ENCODE peak calls at places on chromosome 13, in seven cellular contexts. One of them, this sample, is unnamed.
A peak's percentile ranks its signal among the peaks of the same experiment; 100 is the strongest.

GRCh38 chr13:102291587-102292218 is 110.1 kb downstream of the FGF14 start:
- DNase-seq in CD4-positive, CD25-positive, alpha-beta regulatory T cell: no peak
- DNase-seq in ovary: no peak
- DNase-seq in cardiac fibroblast: peak; percentile 34
- DNase-seq in epithelial cell of esophagus: peak; percentile 10
- DNase-seq in AG04450: no peak
- DNase-seq in AG04449: no peak
- DNase-seq in this sample: no peak

GRCh38 chr13:35923347-35923746 is 207.8 kb downstream of the DCLK1 start:
- DNase-seq in cardiac fibroblast: peak; percentile 32
- DNase-seq in AG04450: no peak
- DNase-seq in epithelial cell of esophagus: peak; percentile 72
- DNase-seq in ovary: no peak
- DNase-seq in CD4-positive, CD25-positive, alpha-beta regulatory T cell: no peak
- DNase-seq in AG04449: no peak
- DNase-seq in this sample: peak; percentile 14

GRCh38 chr13:59746291-59746962 is 417.3 kb downstream of the DIAPH3 start:
- DNase-seq in AG04449: peak; percentile 23
- DNase-seq in cardiac fibroblast: peak; percentile 22
- DNase-seq in CD4-positive, CD25-positive, alpha-beta regulatory T cell: no peak
- DNase-seq in AG04450: peak; percentile 1
- DNase-seq in epithelial cell of esophagus: peak; percentile 49
- DNase-seq in ovary: no peak
- DNase-seq in this sample: no peak

GRCh38 chr13:95452376-95452775 is 100.1 kb upstream of the CLDN10 start:
- DNase-seq in AG04450: no peak
- DNase-seq in CD4-positive, CD25-positive, alpha-beta regulatory T cell: no peak
- DNase-seq in epithelial cell of esophagus: no peak
- DNase-seq in cardiac fibroblast: no peak
- DNase-seq in AG04449: no peak
- DNase-seq in ovary: no peak
- DNase-seq in this sample: no peak

GRCh38 chr13:112587767-112588489 is at the start of gene TUBGCP3:
- DNase-seq in AG04450: peak; percentile 41
- DNase-seq in epithelial cell of esophagus: peak; percentile 82
- DNase-seq in AG04449: no peak
- DNase-seq in CD4-positive, CD25-positive, alpha-beta regulatory T cell: peak; percentile 77
- DNase-seq in ovary: peak; percentile 86
- DNase-seq in cardiac fibroblast: peak; percentile 86
- DNase-seq in this sample: peak; percentile 38

GRCh38 chr13:24617394-24618218 is 62.6 kb upstream of the ATP12A start:
- DNase-seq in ovary: no peak
- DNase-seq in AG04449: no peak
- DNase-seq in CD4-positive, CD25-positive, alpha-beta regulatory T cell: no peak
- DNase-seq in cardiac fibroblast: no peak
- DNase-seq in epithelial cell of esophagus: no peak
- DNase-seq in AG04450: no peak
- DNase-seq in this sample: no peak

GRCh38 chr13:45537506-45537905 is 72.8 kb downstream of the COG3 start:
- DNase-seq in AG04450: peak; percentile 41
- DNase-seq in cardiac fibroblast: no peak
- DNase-seq in CD4-positive, CD25-positive, alpha-beta regulatory T cell: no peak
- DNase-seq in epithelial cell of esophagus: peak; percentile 18
- DNase-seq in ovary: no peak
- DNase-seq in AG04449: no peak
- DNase-seq in this sample: peak; percentile 14

GRCh38 chr13:112784811-112785418 is 95.1 kb downstream of the ATP11A start:
- DNase-seq in epithelial cell of esophagus: no peak
- DNase-seq in AG04449: no peak
- DNase-seq in CD4-positive, CD25-positive, alpha-beta regulatory T cell: no peak
- DNase-seq in AG04450: no peak
- DNase-seq in cardiac fibroblast: no peak
- DNase-seq in ovary: peak; percentile 25
- DNase-seq in this sample: no peak

GRCh38 chr13:33115274-33115673 is 99.1 kb downstream of the KL start:
- DNase-seq in epithelial cell of esophagus: no peak
- DNase-seq in CD4-positive, CD25-positive, alpha-beta regulatory T cell: no peak
- DNase-seq in ovary: no peak
- DNase-seq in AG04450: no peak
- DNase-seq in cardiac fibroblast: no peak
- DNase-seq in AG04449: no peak
- DNase-seq in this sample: no peak

GRCh38 chr13:78596701-78597550 is 6.4 kb downstream of the POU4F1 start:
- DNase-seq in CD4-positive, CD25-positive, alpha-beta regulatory T cell: no peak
- DNase-seq in AG04449: no peak
- DNase-seq in cardiac fibroblast: no peak
- DNase-seq in ovary: no peak
- DNase-seq in AG04450: no peak
- DNase-seq in epithelial cell of esophagus: no peak
- DNase-seq in this sample: no peak
- H3K4me3 ChIP-seq in CD4-positive, CD25-positive, alpha-beta regulatory T cell: no peak overlapping the region
- H3K4me3 ChIP-seq in AG04449: no peak overlapping the region
- H3K4me3 ChIP-seq in cardiac fibroblast: no peak overlapping the region
- H3K4me3 ChIP-seq in ovary: no peak overlapping the region
- H3K4me3 ChIP-seq in AG04450: no peak overlapping the region
- H3K4me3 ChIP-seq in epithelial cell of esophagus: no peak overlapping the region
- H3K4me3 ChIP-seq in this sample: peak overlapping the region; percentile 31

GRCh38 chr13:99989376-99990044 is 7.9 kb downstream of the ZIC2 start:
- DNase-seq in ovary: no peak
- DNase-seq in CD4-positive, CD25-positive, alpha-beta regulatory T cell: no peak
- DNase-seq in AG04450: no peak
- DNase-seq in cardiac fibroblast: no peak
- DNase-seq in AG04449: no peak
- DNase-seq in epithelial cell of esophagus: no peak
- DNase-seq in this sample: no peak
- H3K4me3 ChIP-seq in ovary: no peak overlapping the region
- H3K4me3 ChIP-seq in CD4-positive, CD25-positive, alpha-beta regulatory T cell: peak overlapping the region; percentile 48
- H3K4me3 ChIP-seq in AG04450: no peak overlapping the region
- H3K4me3 ChIP-seq in cardiac fibroblast: no peak overlapping the region
- H3K4me3 ChIP-seq in AG04449: no peak overlapping the region
- H3K4me3 ChIP-seq in epithelial cell of esophagus: no peak overlapping the region
- H3K4me3 ChIP-seq in this sample: no peak overlapping the region

GRCh38 chr13:52651880-52652169 is 811 bp upstream of the SUGT1 start:
- DNase-seq in ovary: no peak
- DNase-seq in AG04450: peak; percentile 11
- DNase-seq in cardiac fibroblast: no peak
- DNase-seq in CD4-positive, CD25-positive, alpha-beta regulatory T cell: no peak
- DNase-seq in AG04449: no peak
- DNase-seq in epithelial cell of esophagus: no peak
- DNase-seq in this sample: no peak
- H3K4me3 ChIP-seq in ovary: peak overlapping the region; percentile 77
- H3K4me3 ChIP-seq in AG04450: peak overlapping the region; percentile 98
- H3K4me3 ChIP-seq in cardiac fibroblast: peak overlapping the region; percentile 87
- H3K4me3 ChIP-seq in CD4-positive, CD25-positive, alpha-beta regulatory T cell: peak overlapping the region; percentile 91
- H3K4me3 ChIP-seq in AG04449: peak overlapping the region; percentile 82
- H3K4me3 ChIP-seq in epithelial cell of esophagus: peak overlapping the region; percentile 92
- H3K4me3 ChIP-seq in this sample: peak overlapping the region; percentile 96

GRCh38 chr13:110331362-110331761 is 24.3 kb downstream of the COL4A2 start:
- DNase-seq in CD4-positive, CD25-positive, alpha-beta regulatory T cell: no peak
- DNase-seq in AG04450: no peak
- DNase-seq in ovary: peak; percentile 70
- DNase-seq in epithelial cell of esophagus: no peak
- DNase-seq in cardiac fibroblast: no peak
- DNase-seq in AG04449: no peak
- DNase-seq in this sample: no peak
- H3K4me3 ChIP-seq in CD4-positive, CD25-positive, alpha-beta regulatory T cell: no peak overlapping the region
- H3K4me3 ChIP-seq in AG04450: no peak overlapping the region
- H3K4me3 ChIP-seq in ovary: no peak overlapping the region
- H3K4me3 ChIP-seq in epithelial cell of esophagus: no peak overlapping the region
- H3K4me3 ChIP-seq in cardiac fibroblast: no peak overlapping the region
- H3K4me3 ChIP-seq in AG04449: no peak overlapping the region
- H3K4me3 ChIP-seq in this sample: no peak overlapping the region

GRCh38 chr13:74063533-74064100 is 70.6 kb downstream of the KLF12 start:
- DNase-seq in cardiac fibroblast: no peak
- DNase-seq in AG04450: no peak
- DNase-seq in ovary: no peak
- DNase-seq in CD4-positive, CD25-positive, alpha-beta regulatory T cell: no peak
- DNase-seq in epithelial cell of esophagus: no peak
- DNase-seq in AG04449: no peak
- DNase-seq in this sample: no peak

GRCh38 chr13:74061939-74062595 is 72.1 kb downstream of the KLF12 start:
- DNase-seq in cardiac fibroblast: peak; percentile 77
- DNase-seq in AG04449: peak; percentile 23
- DNase-seq in CD4-positive, CD25-positive, alpha-beta regulatory T cell: peak; percentile 65
- DNase-seq in epithelial cell of esophagus: no peak
- DNase-seq in AG04450: no peak
- DNase-seq in ovary: no peak
- DNase-seq in this sample: peak; percentile 56

GRCh38 chr13:74064805-74065204 is 69.4 kb downstream of the KLF12 start:
- DNase-seq in CD4-positive, CD25-positive, alpha-beta regulatory T cell: no peak
- DNase-seq in ovary: no peak
- DNase-seq in cardiac fibroblast: no peak
- DNase-seq in epithelial cell of esophagus: peak; percentile 39
- DNase-seq in AG04450: no peak
- DNase-seq in AG04449: no peak
- DNase-seq in this sample: no peak

GRCh38 chr13:74066937-74067336 is 67.3 kb downstream of the KLF12 start:
- DNase-seq in epithelial cell of esophagus: no peak
- DNase-seq in cardiac fibroblast: peak; percentile 20
- DNase-seq in ovary: no peak
- DNase-seq in AG04450: no peak
- DNase-seq in AG04449: no peak
- DNase-seq in CD4-positive, CD25-positive, alpha-beta regulatory T cell: no peak
- DNase-seq in this sample: no peak

DNA sequence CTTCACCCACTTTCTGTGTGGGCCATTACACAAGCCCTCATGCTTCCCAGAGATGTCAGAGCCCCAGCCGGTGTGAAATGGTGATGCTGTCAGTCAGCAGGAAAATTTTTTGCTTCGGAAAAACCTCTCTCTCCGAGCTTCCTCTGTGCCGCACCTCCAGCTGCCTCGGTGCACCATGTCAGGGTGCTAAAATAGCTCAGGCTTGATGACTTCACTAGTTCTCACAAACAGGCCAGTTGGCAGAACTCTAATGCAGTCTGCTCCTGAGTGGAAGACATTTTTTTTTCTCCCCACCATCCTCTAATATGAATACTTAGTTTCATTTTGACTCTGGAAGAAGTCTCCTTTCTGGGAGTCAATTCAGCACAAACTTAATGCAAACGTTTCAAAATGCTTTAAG is 71.3 kb downstream of the KLF12 start:
- DNase-seq in AG04450: no peak
- DNase-seq in AG04449: no peak
- DNase-seq in cardiac fibroblast: peak; percentile 74
- DNase-seq in epithelial cell of esophagus: no peak
- DNase-seq in CD4-positive, CD25-positive, alpha-beta regulatory T cell: no peak
- DNase-seq in ovary: peak; percentile 25
- DNase-seq in this sample: peak; percentile 43
- H3K4me3 ChIP-seq in AG04450: peak overlapping the region; percentile 37
- H3K4me3 ChIP-seq in AG04449: no peak overlapping the region
- H3K4me3 ChIP-seq in cardiac fibroblast: peak overlapping the region; percentile 32
- H3K4me3 ChIP-seq in epithelial cell of esophagus: no peak overlapping the region
- H3K4me3 ChIP-seq in CD4-positive, CD25-positive, alpha-beta regulatory T cell: peak overlapping the region; percentile 73
- H3K4me3 ChIP-seq in ovary: no peak overlapping the region
- H3K4me3 ChIP-seq in this sample: no peak overlapping the region

GRCh38 chr13:46866150-46866549 is 30.7 kb downstream of the HTR2A start:
- DNase-seq in epithelial cell of esophagus: peak; percentile 72
- DNase-seq in cardiac fibroblast: peak; percentile 80
- DNase-seq in AG04449: no peak
- DNase-seq in CD4-positive, CD25-positive, alpha-beta regulatory T cell: no peak
- DNase-seq in ovary: no peak
- DNase-seq in AG04450: peak; percentile 27
- DNase-seq in this sample: peak; percentile 40
- H3K4me3 ChIP-seq in epithelial cell of esophagus: no peak overlapping the region
- H3K4me3 ChIP-seq in cardiac fibroblast: no peak overlapping the region
- H3K4me3 ChIP-seq in AG04449: no peak overlapping the region
- H3K4me3 ChIP-seq in CD4-positive, CD25-positive, alpha-beta regulatory T cell: no peak overlapping the region
- H3K4me3 ChIP-seq in ovary: no peak overlapping the region
- H3K4me3 ChIP-seq in AG04450: no peak overlapping the region
- H3K4me3 ChIP-seq in this sample: no peak overlapping the region

GRCh38 chr13:75766636-75767035 is 130.5 kb downstream of the LMO7 start:
- DNase-seq in CD4-positive, CD25-positive, alpha-beta regulatory T cell: peak; percentile 10
- DNase-seq in ovary: no peak
- DNase-seq in AG04449: no peak
- DNase-seq in cardiac fibroblast: no peak
- DNase-seq in AG04450: no peak
- DNase-seq in epithelial cell of esophagus: no peak
- DNase-seq in this sample: no peak
- H3K4me3 ChIP-seq in CD4-positive, CD25-positive, alpha-beta regulatory T cell: no peak overlapping the region
- H3K4me3 ChIP-seq in ovary: no peak overlapping the region
- H3K4me3 ChIP-seq in AG04449: no peak overlapping the region
- H3K4me3 ChIP-seq in cardiac fibroblast: no peak overlapping the region
- H3K4me3 ChIP-seq in AG04450: no peak overlapping the region
- H3K4me3 ChIP-seq in epithelial cell of esophagus: no peak overlapping the region
- H3K4me3 ChIP-seq in this sample: no peak overlapping the region

DNA sequence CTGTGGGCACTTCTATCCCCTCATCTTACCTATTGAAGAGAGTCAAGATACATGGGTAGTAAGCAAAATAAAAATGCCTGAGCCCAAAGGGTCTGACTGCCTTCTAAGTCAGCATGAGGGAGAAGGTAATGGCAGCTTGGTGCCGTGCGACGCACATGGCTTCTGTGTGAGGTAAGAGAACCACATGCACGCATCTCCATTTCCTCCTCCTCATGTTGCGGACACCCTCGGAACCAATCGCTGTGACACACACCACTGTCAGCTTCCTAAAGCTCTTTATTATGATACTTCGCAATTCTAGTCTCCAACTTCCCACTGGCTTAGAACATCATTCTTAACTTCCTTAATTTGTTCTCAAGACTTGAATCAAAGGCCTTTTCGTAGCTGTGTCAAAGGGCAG is 170.2 kb downstream of the OXGR1 start:
- DNase-seq in AG04449: no peak
- DNase-seq in cardiac fibroblast: no peak
- DNase-seq in AG04450: no peak
- DNase-seq in CD4-positive, CD25-positive, alpha-beta regulatory T cell: no peak
- DNase-seq in ovary: no peak
- DNase-seq in epithelial cell of esophagus: no peak
- DNase-seq in this sample: no peak
- H3K4me3 ChIP-seq in AG04449: no peak overlapping the region
- H3K4me3 ChIP-seq in cardiac fibroblast: no peak overlapping the region
- H3K4me3 ChIP-seq in AG04450: no peak overlapping the region
- H3K4me3 ChIP-seq in CD4-positive, CD25-positive, alpha-beta regulatory T cell: no peak overlapping the region
- H3K4me3 ChIP-seq in ovary: no peak overlapping the region
- H3K4me3 ChIP-seq in epithelial cell of esophagus: no peak overlapping the region
- H3K4me3 ChIP-seq in this sample: no peak overlapping the region

This sample was measured in skeletal muscle cell.